ENCODE peak calls at places on chromosomes 11 and 22, in five cellular contexts. D, V, W, T and Y are unnamed samples.

GRCh38 chr11:86274999-86275398 is 27.0 kb upstream of the HIKESHI start:
- DNase-seq in D (no peak), V (no peak), W (no peak), T (no peak), Y (no peak)

GRCh38 chr11:473975-474785 is 24.1 kb downstream of the PTDSS2 start:
- DNase-seq in D (no peak), V (no peak), W (no peak), T (no peak), Y (no peak)

GRCh38 chr11:20158597-20159257 is 1.5 kb downstream of the DBX1 start:
- DNase-seq in D (no peak), V (no peak), W (peak), T (peak), Y (no peak)

GRCh38 chr11:35662649-35663407 is at the start of gene TRIM44:
- DNase-seq in D (peak), V (peak), W (peak), T (peak), Y (no peak)

GRCh38 chr11:48108231-48109045 is 108.2 kb upstream of the OR4B1 start:
- DNase-seq in D (no peak), V (no peak), W (peak), T (no peak), Y (no peak)

GRCh38 chr11:118145285-118146227 is 7.1 kb downstream of the SCN4B start:
- DNase-seq in D (peak), V (peak), W (peak), T (peak), Y (no peak)

GRCh38 chr11:117972044-117972443 is 14.2 kb upstream of the IL10RA start:
- DNase-seq in D (no peak), V (no peak), W (no peak), T (no peak), Y (peak)

GRCh38 chr22:20242393-20243175 is 25.5 kb downstream of the RTN4R start:
- DNase-seq in D (no peak), V (no peak), W (no peak), T (no peak), Y (no peak)

GRCh38 chr22:28426346-28427132 is 253.1 kb downstream of the TTC28 start:
- DNase-seq in D (no peak), V (no peak), W (no peak), T (no peak), Y (no peak)

GRCh38 chr11:70710192-70710965 is 312.1 kb downstream of the CTTN start:
- DNase-seq in D (no peak), V (no peak), W (no peak), T (no peak), Y (no peak)

GRCh38 chr11:36672815-36673450 is 74.9 kb upstream of the RAG2 start:
- DNase-seq in D (no peak), V (no peak), W (no peak), T (no peak), Y (no peak)

GRCh38 chr11:76672431-76673163 is 2.0 kb upstream of the LRRC32 start:
- DNase-seq in D (no peak), V (peak), W (no peak), T (no peak), Y (no peak)

GRCh38 chr11:6315811-6316425 is 4.4 kb downstream of the CAVIN3 start:
- DNase-seq in D (peak), V (no peak), W (peak), T (peak), Y (no peak)

GRCh38 chr11:13052130-13052541 is 43.0 kb downstream of the RASSF10 start:
- DNase-seq in D (peak), V (no peak), W (no peak), T (peak), Y (no peak)

GRCh38 chr11:105211806-105212531 is 72.4 kb upstream of the CARD18 start:
- DNase-seq in D (no peak), V (no peak), W (no peak), T (no peak), Y (no peak)

GRCh38 chr22:45207981-45208664 is 32.6 kb downstream of the KIAA0930 start:
- DNase-seq in D (no peak), V (no peak), W (no peak), T (no peak), Y (no peak)

GRCh38 chr11:33160147-33160546 is 1.1 kb downstream of the CSTF3 start:
- DNase-seq in D (no peak), V (no peak), W (no peak), T (no peak), Y (no peak)

GRCh38 chr11:76706667-76707066 is 36.1 kb upstream of the LRRC32 start:
- DNase-seq in D (no peak), V (no peak), W (no peak), T (no peak), Y (no peak)

GRCh38 chr11:66017354-66017753 is 5.5 kb downstream of the CST6 start:
- DNase-seq in D (no peak), V (no peak), W (no peak), T (no peak), Y (no peak)

GRCh38 chr11:66020618-66021357 is 5.5 kb downstream of the CATSPER1 start:
- DNase-seq in D (no peak), V (no peak), W (no peak), T (peak), Y (no peak)

GRCh38 chr11:66026017-66026529 is at the start of gene CATSPER1:
- DNase-seq in D (no peak), V (no peak), W (no peak), T (no peak), Y (no peak)

GRCh38 chr11:66020212-66020611 is 6.1 kb downstream of the CATSPER1 start:
- DNase-seq in D (no peak), V (no peak), W (no peak), T (no peak), Y (no peak)

DNA sequence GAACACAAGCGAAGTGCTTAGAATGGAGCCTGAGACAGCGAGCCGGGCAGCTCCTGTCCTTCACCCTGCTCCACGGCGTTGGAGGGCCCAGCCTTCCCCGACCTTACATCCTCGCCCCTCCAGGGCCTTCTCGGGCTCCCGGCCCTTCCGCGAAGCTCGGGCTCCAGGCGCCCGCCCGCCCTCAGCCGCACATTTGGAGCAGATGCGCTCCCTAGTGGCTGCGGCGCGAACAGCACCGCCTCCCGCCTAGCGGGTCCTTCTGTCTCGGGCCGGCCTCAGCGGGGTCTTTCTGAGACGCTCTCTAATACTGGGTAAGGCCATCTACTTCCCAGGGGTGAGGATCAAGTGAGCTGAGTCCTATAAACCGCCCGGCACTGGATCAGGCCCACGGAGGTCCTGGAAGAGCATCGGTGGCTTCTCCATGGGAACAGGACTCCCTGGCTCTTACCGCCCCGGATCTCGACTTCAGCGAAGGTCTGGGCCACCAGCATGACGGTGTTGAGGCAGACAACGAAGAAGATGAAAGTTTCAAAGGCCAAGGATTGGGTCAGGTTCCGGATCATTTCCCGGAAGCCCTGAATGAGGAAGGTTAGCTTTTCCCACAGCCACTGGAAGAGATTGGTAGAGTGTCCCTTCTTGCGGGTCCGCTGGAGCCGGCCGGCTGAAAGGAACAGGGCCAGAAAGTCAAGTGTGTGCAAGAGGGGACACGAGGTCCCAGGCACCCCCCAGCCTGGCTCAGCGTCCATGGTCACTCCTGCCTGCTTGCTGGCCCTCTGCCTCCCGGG is 3.7 kb downstream of the CATSPER1 start:
- DNase-seq in D (no peak), V (no peak), W (peak), T (peak), Y (no peak)
- TF ChIP-seq POLR2A in D (no peak), V (no peak), W (no peak), T (no peak), Y (no peak)

DNA sequence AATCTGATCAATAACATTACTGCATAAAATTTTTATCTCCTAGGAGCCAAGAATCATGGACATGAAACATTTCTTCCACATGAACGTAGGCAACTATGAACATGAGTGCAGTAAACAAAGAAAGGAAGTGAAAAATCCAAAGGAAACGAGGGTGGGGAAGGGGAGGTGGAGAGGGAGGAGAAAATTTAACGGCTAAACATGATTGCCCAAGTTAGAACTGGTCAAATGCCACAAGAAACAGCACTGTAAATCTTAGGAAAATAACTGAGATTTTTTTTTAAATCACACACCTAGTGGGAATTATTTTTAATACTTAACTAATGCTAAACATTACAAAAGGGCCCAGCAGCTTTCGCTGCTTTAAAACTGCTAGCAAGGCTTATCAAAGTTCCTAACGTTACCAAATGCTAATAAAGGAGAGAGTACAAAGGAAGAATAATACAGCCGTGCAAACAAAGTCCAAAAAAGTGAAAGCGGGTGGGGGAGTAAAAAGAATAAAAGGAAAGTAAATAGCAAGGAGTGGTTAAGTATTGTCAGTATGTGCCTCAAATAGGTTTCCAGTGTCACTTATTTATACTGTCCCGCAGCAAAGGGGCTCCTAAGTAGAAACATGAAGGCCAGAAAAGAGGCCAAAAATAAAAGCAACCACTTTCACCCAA is 13.7 kb downstream of the NARS2 start:
- DNase-seq in D (no peak), V (no peak), W (no peak), T (no peak), Y (no peak)
- TF ChIP-seq POLR2AphosphoS5 in D (no peak), V (no peak), W (no peak), T (no peak), Y (no peak)

DNA sequence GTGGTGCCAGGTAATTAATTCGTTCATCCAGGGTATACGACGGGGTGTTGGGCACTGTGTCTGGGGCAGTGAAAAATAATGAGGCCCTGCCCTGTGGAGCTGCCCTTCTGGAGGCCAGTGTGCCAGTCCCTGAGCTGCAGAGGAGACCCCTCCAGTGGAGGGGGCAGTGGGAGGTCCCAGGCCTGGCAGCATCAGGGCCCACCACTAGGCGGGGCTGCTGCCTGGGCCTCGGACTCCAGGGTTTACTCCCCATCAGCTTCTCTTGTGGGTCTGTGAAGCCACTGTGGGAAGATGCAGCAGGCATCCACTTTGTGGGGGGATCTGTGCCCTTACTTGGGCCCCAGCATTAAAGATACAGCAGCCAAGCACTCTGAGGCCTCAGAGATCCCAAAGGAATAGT is 17.4 kb upstream of the TMPRSS6 start:
- DNase-seq in D (no peak), V (no peak), W (peak), T (no peak), Y (no peak)
- TF ChIP-seq CTCF in D (no peak), V (peak), W (peak), T (no peak), Y (no peak)

GRCh38 chr11:122306776-122307479 is 190.9 kb upstream of the BLID start:
- DNase-seq in D (no peak), V (no peak), W (no peak), T (no peak), Y (no peak)
- TF ChIP-seq POLR2A in D (no peak), V (no peak), W (no peak), T (no peak), Y (no peak)

GRCh38 chr22:43222281-43222680 is 35.3 kb upstream of the TTLL12 start:
- DNase-seq in D (no peak), V (no peak), W (no peak), T (no peak), Y (no peak)
- TF ChIP-seq POLR2AphosphoS5 in D (no peak), V (no peak), W (no peak), T (no peak), Y (no peak)